ENCODE peak calls at places on chromosomes 1 and 21, in four cellular contexts. R is K562, E is HepG2, L is H1. Y is an unnamed sample.

GRCh38 chr1:204407314-204407971 is 4.2 kb downstream of the PPP1R15B start:
- DNase-seq in R (no peak), E (no peak), L (no peak), Y (no peak)

GRCh38 chr1:7121622-7121988 is 336.4 kb downstream of the CAMTA1 start:
- DNase-seq in R (no peak), E (no peak), L (no peak), Y (no peak)

GRCh38 chr1:209648366-209648765 is 3.9 kb downstream of the LAMB3 start:
- DNase-seq in R (no peak), E (no peak), L (no peak), Y (no peak)

GRCh38 chr1:240399381-240399780 is 212.6 kb downstream of the GREM2 start:
- DNase-seq in R (no peak), E (no peak), L (no peak), Y (no peak)

GRCh38 chr1:6788946-6789345 is 3.7 kb downstream of the CAMTA1 start:
- DNase-seq in R (no peak), E (peak), L (no peak), Y (no peak)

GRCh38 chr1:207923561-207923960 is 12.6 kb upstream of the CD34 start:
- DNase-seq in R (peak), E (no peak), L (no peak), Y (no peak)

GRCh38 chr1:51955797-51956527 is 34.5 kb downstream of the RAB3B start:
- DNase-seq in R (no peak), E (no peak), L (no peak), Y (no peak)

GRCh38 chr1:9326596-9326995 is 33.9 kb downstream of the SPSB1 start:
- DNase-seq in R (no peak), E (no peak), L (no peak), Y (no peak)

GRCh38 chr1:94716966-94717365 is 103.2 kb upstream of the SLC44A3 start:
- DNase-seq in R (no peak), E (no peak), L (no peak), Y (no peak)

GRCh38 chr1:209587778-209588177 is 4.3 kb downstream of the CAMK1G start:
- DNase-seq in R (no peak), E (no peak), L (no peak), Y (no peak)

GRCh38 chr1:170402451-170403311 is 129.3 kb upstream of the GORAB start:
- DNase-seq in R (no peak), E (no peak), L (no peak), Y (no peak)

GRCh38 chr1:217535601-217536377 is 95.1 kb downstream of the GPATCH2 start:
- DNase-seq in R (no peak), E (peak), L (no peak), Y (no peak)

GRCh38 chr1:33242652-33243051 is 13.6 kb upstream of the ZNF362 start:
- DNase-seq in R (no peak), E (no peak), L (no peak), Y (no peak)

GRCh38 chr1:85277802-85278201 is 1.4 kb upstream of the BCL10 start:
- DNase-seq in R (no peak), E (no peak), L (no peak), Y (no peak)

DNA sequence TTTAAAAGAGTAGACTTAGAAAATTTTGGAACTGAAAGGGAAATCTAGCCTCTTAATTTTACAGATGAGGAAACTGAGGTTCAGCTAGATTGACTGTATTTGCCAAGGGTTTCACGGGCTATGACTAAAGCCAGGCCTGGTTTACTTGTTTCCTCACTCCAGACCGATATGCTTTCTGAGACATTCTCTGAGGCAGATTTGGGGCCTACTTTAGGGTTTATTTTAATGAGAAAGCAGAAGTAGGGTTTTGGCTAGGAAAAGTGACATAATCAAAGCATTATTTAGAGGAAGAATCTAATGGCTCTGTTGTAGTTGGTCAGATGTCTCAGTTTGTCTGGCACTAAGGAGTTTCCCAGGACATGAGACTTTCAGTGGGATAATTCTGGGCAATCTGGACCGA is 1.5 kb upstream of the RPTN start:
- DNase-seq in R (no peak), E (no peak), L (no peak), Y (no peak)
- TF ChIP-seq MAX in R (no peak), E (no peak), L (no peak), Y (no peak)

GRCh38 chr21:42117229-42118048 is 46.3 kb downstream of the UMODL1 start:
- DNase-seq in R (peak), E (peak), L (peak), Y (peak)

GRCh38 chr21:42120056-42120903 is 49.2 kb downstream of the UMODL1 start:
- DNase-seq in R (no peak), E (peak), L (no peak), Y (no peak)

GRCh38 chr21:42118121-42118795 is 47.1 kb downstream of the UMODL1 start:
- DNase-seq in R (no peak), E (no peak), L (no peak), Y (no peak)

GRCh38 chr21:42120904-42121535 is 49.9 kb downstream of the UMODL1 start:
- DNase-seq in R (no peak), E (no peak), L (no peak), Y (no peak)

DNA sequence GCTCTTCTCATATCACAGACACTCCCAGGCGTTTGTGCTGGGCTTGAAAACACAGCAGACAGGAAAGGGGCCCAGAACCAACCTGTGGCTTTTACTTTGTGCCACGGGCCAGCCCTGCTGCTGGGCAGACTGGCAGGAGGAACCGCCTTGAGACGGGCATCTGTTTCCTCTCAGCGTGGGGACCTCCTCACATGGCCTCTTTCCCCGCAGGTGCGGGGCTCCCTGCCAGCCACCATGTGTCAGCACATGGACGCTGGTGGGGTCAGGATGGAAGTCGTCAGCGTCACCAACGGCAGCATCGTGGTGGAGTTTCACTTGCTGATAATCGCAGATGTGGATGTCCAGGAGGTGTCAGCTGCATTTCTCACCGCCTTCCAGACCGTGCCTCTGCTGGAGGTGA is 47.8 kb downstream of the UMODL1 start:
- DNase-seq in R (no peak), E (no peak), L (no peak), Y (no peak)
- TF ChIP-seq FOSL1 in R (no peak), E (no peak), L (no peak), Y (no peak)

GRCh38 chr1:244231572-244232315 is 180.7 kb downstream of the ZBTB18 start:
- DNase-seq in R (no peak), E (no peak), L (no peak), Y (no peak)
- TF ChIP-seq MAX in R (no peak), E (peak), L (no peak), Y (no peak)

GRCh38 chr1:151311589-151312331 is 15.5 kb downstream of the PI4KB start:
- DNase-seq in R (peak), E (peak), L (no peak), Y (peak)
- TF ChIP-seq FOSL1 in R (peak), E (no peak), L (no peak), Y (peak)

Y was measured in HCT116.